ENCODE peak calls at places on chromosome 11, in ten cellular contexts. Y is IMR-90; X is substantia nigra; I is body of pancreas; D is Ammon's horn; G is kidney glomerular epithelial cell; Q is glutamatergic neuron; N is activated CD4-positive, CD25-positive, alpha-beta regulatory T cell; K is GOT3; O is transverse colon. M is an unnamed sample.

GRCh38 chr11:70556884-70557741 is 158.8 kb downstream of the CTTN start:
- DNase-seq in Y (no peak), X (no peak), I (no peak), D (no peak), G (no peak), Q (peak; percentile 65), N (no peak), K (no peak), O (peak; percentile 73), M (peak; percentile 6)

GRCh38 chr11:4184163-4184916 is 89.7 kb downstream of the RRM1 start:
- DNase-seq in Y (peak; percentile 9), X (no peak), I (no peak), D (no peak), G (no peak), Q (no peak), N (no peak), K (no peak), O (no peak), M (no peak)

GRCh38 chr11:123316003-123316402 is 114.1 kb upstream of the GRAMD1B start:
- DNase-seq in Y (peak; percentile 79), X (no peak), I (no peak), D (no peak), G (no peak), Q (no peak), N (no peak), K (no peak), O (no peak), M (no peak)

GRCh38 chr11:12942157-12942556 is 67.0 kb upstream of the RASSF10 start:
- DNase-seq in Y (no peak), X (no peak), I (no peak), D (no peak), G (no peak), Q (no peak), N (no peak), K (no peak), O (no peak), M (no peak)

GRCh38 chr11:38345286-38345685 is 1747.2 kb upstream of the RAG2 start:
- DNase-seq in Y (no peak), X (no peak), I (no peak), D (no peak), G (peak; percentile 37), Q (no peak), N (no peak), K (no peak), O (no peak), M (no peak)

GRCh38 chr11:61968758-61969390 is 1.4 kb upstream of the FTH1 start:
- DNase-seq in Y (no peak), X (no peak), I (no peak), D (no peak), G (no peak), Q (no peak), N (no peak), K (no peak), O (no peak), M (no peak)

GRCh38 chr11:32487270-32487669 is 51.9 kb upstream of the WT1 start:
- DNase-seq in Y (no peak), X (no peak), I (no peak), D (no peak), G (no peak), Q (peak; percentile 26), N (no peak), K (no peak), O (no peak), M (no peak)

GRCh38 chr11:121890377-121890776 is 225.6 kb downstream of the BLID start:
- DNase-seq in Y (peak; percentile 80), X (no peak), I (no peak), D (peak; percentile 46), G (peak; percentile 20), Q (no peak), N (no peak), K (no peak), O (no peak), M (no peak)

GRCh38 chr11:84396521-84396920 is 1110.4 kb upstream of the CCDC90B start:
- DNase-seq in Y (no peak), X (no peak), I (no peak), D (no peak), G (peak; percentile 13), Q (no peak), N (no peak), K (no peak), O (no peak), M (no peak)

GRCh38 chr11:46308632-46309419 is 31.4 kb downstream of the CREB3L1 start:
- DNase-seq in Y (peak; percentile 61), X (peak; percentile 30), I (peak; percentile 78), D (peak; percentile 84), G (peak; percentile 58), Q (peak; percentile 86), N (peak; percentile 37), K (peak; percentile 21), O (peak; percentile 81), M (no peak)

GRCh38 chr11:72446929-72447753 is 12.8 kb upstream of the CLPB start:
- DNase-seq in Y (peak; percentile 69), X (no peak), I (no peak), D (peak; percentile 62), G (peak; percentile 76), Q (no peak), N (no peak), K (no peak), O (no peak), M (peak; percentile 42)

GRCh38 chr11:34149786-34150185 is 44.4 kb downstream of the NAT10 start:
- DNase-seq in Y (no peak), X (no peak), I (no peak), D (no peak), G (no peak), Q (no peak), N (no peak), K (no peak), O (no peak), M (no peak)

GRCh38 chr11:36453678-36454077 is 56.4 kb downstream of the TRAF6 start:
- DNase-seq in Y (peak; percentile 37), X (no peak), I (no peak), D (no peak), G (no peak), Q (no peak), N (no peak), K (no peak), O (no peak), M (peak; percentile 48)

GRCh38 chr11:72224587-72225410 is at the start of gene INPPL1:
- DNase-seq in Y (no peak), X (no peak), I (peak; percentile 66), D (peak; percentile 46), G (no peak), Q (peak; percentile 41), N (peak; percentile 23), K (no peak), O (peak; percentile 64), M (peak; percentile 39)

GRCh38 chr11:36037031-36037430 is 93.2 kb downstream of the LDLRAD3 start:
- DNase-seq in Y (peak; percentile 43), X (no peak), I (peak; percentile 92), D (no peak), G (peak; percentile 56), Q (no peak), N (no peak), K (no peak), O (no peak), M (no peak)

GRCh38 chr11:295351-296205 is 3.7 kb downstream of the IFITM5 start:
- DNase-seq in Y (no peak), X (no peak), I (no peak), D (no peak), G (no peak), Q (peak; percentile 13), N (no peak), K (no peak), O (no peak), M (no peak)

GRCh38 chr11:116084511-116084910 is 580.3 kb upstream of the CADM1 start:
- DNase-seq in Y (no peak), X (no peak), I (no peak), D (no peak), G (no peak), Q (no peak), N (no peak), K (no peak), O (no peak), M (no peak)

GRCh38 chr11:25758145-25758661 is 573.7 kb upstream of the ANO3 start:
- DNase-seq in Y (no peak), X (no peak), I (no peak), D (no peak), G (peak; percentile 26), Q (no peak), N (no peak), K (no peak), O (no peak), M (no peak)

GRCh38 chr11:124829986-124830385 is 29.8 kb upstream of the MSANTD2 start:
- DNase-seq in Y (peak; percentile 20), X (no peak), I (no peak), D (no peak), G (no peak), Q (no peak), N (no peak), K (no peak), O (no peak), M (no peak)

GRCh38 chr11:119025099-119025473 is 5.6 kb downstream of the SLC37A4 start:
- DNase-seq in Y (no peak), X (no peak), I (no peak), D (no peak), G (no peak), Q (no peak), N (no peak), K (no peak), O (no peak), M (no peak)

GRCh38 chr11:69276165-69276564 is 17.8 kb upstream of the MYEOV start:
- DNase-seq in Y (no peak), X (no peak), I (no peak), D (no peak), G (no peak), Q (no peak), N (no peak), K (no peak), O (no peak), M (no peak)

GRCh38 chr11:76603202-76603601 is 67.3 kb downstream of the LRRC32 start:
- DNase-seq in Y (no peak), X (no peak), I (no peak), D (no peak), G (no peak), Q (no peak), N (no peak), K (no peak), O (no peak), M (no peak)